ENCODE peak calls at places on chromosomes 2 and 18, in six cellular contexts. W, J, Y, H, I and O are unnamed samples. For H3K9me3, the result is how much of the 10 kb centered on the place peaks cover.

GRCh38 chr2:228630786-228631185 is 449.3 kb upstream of the SPHKAP start:
- DNase-seq in W (no peak), J (no peak), Y (no peak), H (no peak), I (peak), O (no peak)

GRCh38 chr2:174656671-174657171 is 59.1 kb upstream of the WIPF1 start:
- DNase-seq in W (no peak), J (no peak), Y (no peak), H (no peak), I (no peak), O (no peak)

GRCh38 chr18:5542393-5543035 is 1.3 kb downstream of the EPB41L3 start:
- DNase-seq in W (no peak), J (peak), Y (no peak), H (no peak), I (peak), O (peak)

GRCh38 chr18:57846258-57846657 is 43.1 kb upstream of the ATP8B1 start:
- DNase-seq in W (no peak), J (peak), Y (peak), H (no peak), I (peak), O (no peak)

GRCh38 chr2:155372969-155373368 is 674.5 kb downstream of the KCNJ3 start:
- DNase-seq in W (peak), J (no peak), Y (peak), H (no peak), I (peak), O (no peak)

GRCh38 chr2:63598971-63599370 is 10.2 kb downstream of the MDH1 start:
- DNase-seq in W (no peak), J (no peak), Y (no peak), H (no peak), I (no peak), O (no peak)

GRCh38 chr2:31089645-31090044 is 48.6 kb downstream of the GALNT14 start:
- DNase-seq in W (no peak), J (no peak), Y (no peak), H (no peak), I (peak), O (no peak)

GRCh38 chr2:182117203-182117602 is 131.6 kb downstream of the PPP1R1C start:
- DNase-seq in W (no peak), J (peak), Y (no peak), H (no peak), I (no peak), O (no peak)

GRCh38 chr2:9744256-9745004 is 98.8 kb upstream of the TAF1B start:
- DNase-seq in W (no peak), J (no peak), Y (no peak), H (no peak), I (no peak), O (no peak)

GRCh38 chr2:204479557-204479956 is 65.7 kb upstream of the PARD3B start:
- DNase-seq in W (no peak), J (peak), Y (peak), H (no peak), I (peak), O (no peak)

GRCh38 chr2:164734196-164734595 is 107.4 kb downstream of the COBLL1 start:
- DNase-seq in W (no peak), J (no peak), Y (peak), H (no peak), I (peak), O (no peak)

GRCh38 chr2:239378918-239379640 is 21.7 kb downstream of the HDAC4 start:
- DNase-seq in W (no peak), J (no peak), Y (no peak), H (no peak), I (no peak), O (no peak)

GRCh38 chr2:111068435-111069058 is 52.2 kb upstream of the BCL2L11 start:
- DNase-seq in W (no peak), J (no peak), Y (no peak), H (no peak), I (peak), O (peak)

GRCh38 chr2:797556-797955 is 120.3 kb upstream of the TMEM18 start:
- DNase-seq in W (no peak), J (no peak), Y (no peak), H (no peak), I (no peak), O (peak)

GRCh38 chr2:118310016-118310877 is 222.0 kb downstream of the INSIG2 start:
- DNase-seq in W (no peak), J (peak), Y (peak), H (peak), I (no peak), O (peak)

GRCh38 chr2:20304411-20304810 is 46.2 kb downstream of the PUM2 start:
- DNase-seq in W (no peak), J (peak), Y (peak), H (no peak), I (peak), O (no peak)

GRCh38 chr2:195364015-195364965 is 292.7 kb upstream of the SLC39A10 start:
- DNase-seq in W (no peak), J (peak), Y (peak), H (no peak), I (no peak), O (no peak)

GRCh38 chr2:105754011-105754410 is 9.3 kb downstream of the NCK2 start:
- DNase-seq in W (no peak), J (no peak), Y (no peak), H (no peak), I (no peak), O (no peak)

GRCh38 chr2:96203130-96204028 is 5.2 kb downstream of the STARD7 start:
- DNase-seq in W (no peak), J (no peak), Y (no peak), H (no peak), I (no peak), O (no peak)

GRCh38 chr2:96205888-96206287 is 2.7 kb downstream of the STARD7 start:
- DNase-seq in W (no peak), J (peak), Y (peak), H (no peak), I (peak), O (no peak)

GRCh38 chr2:96204836-96205235 is 3.8 kb downstream of the STARD7 start:
- DNase-seq in W (no peak), J (no peak), Y (no peak), H (no peak), I (no peak), O (no peak)

GRCh38 chr2:96207073-96207777 is 1.4 kb downstream of the STARD7 start:
- DNase-seq in W (no peak), J (no peak), Y (peak), H (no peak), I (peak), O (no peak)

GRCh38 chr2:96205238-96205637 is 3.4 kb downstream of the STARD7 start:
- DNase-seq in W (no peak), J (no peak), Y (no peak), H (no peak), I (no peak), O (no peak)
- H3K9ac ChIP-seq in W (no peak), J (no peak), Y (peak), H (no peak), I (no peak), O (peak)

GRCh38 chr2:54512663-54513363 is 56.7 kb downstream of the SPTBN1 start:
- DNase-seq in W (no peak), J (no peak), Y (no peak), H (no peak), I (no peak), O (no peak)

GRCh38 chr2:54508521-54508920 is 52.4 kb downstream of the SPTBN1 start:
- DNase-seq in W (no peak), J (no peak), Y (no peak), H (no peak), I (no peak), O (no peak)

GRCh38 chr2:54513364-54513715 is 57.2 kb downstream of the SPTBN1 start:
- DNase-seq in W (no peak), J (no peak), Y (no peak), H (no peak), I (no peak), O (no peak)

GRCh38 chr2:54514819-54515569 is 58.9 kb downstream of the SPTBN1 start:
- DNase-seq in W (no peak), J (no peak), Y (no peak), H (no peak), I (no peak), O (no peak)

DNA sequence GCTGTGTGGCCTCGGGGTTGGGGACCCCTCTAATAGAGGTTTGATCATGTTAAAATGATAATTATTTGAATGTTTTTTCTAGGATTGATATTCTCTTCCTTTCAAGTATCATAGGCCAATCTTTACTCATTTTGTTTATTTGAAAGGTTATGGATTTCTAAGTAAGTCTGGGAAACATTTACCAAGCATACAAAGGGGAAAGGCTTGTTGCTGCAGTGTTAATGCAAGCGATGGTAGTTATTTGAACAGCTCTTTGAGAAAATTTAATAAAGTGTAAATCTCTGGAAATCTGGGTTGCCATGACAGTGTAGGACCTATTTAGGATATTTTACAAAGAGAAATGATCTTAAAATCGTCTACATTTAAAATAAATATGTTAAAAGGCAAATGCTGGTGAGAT is 56.1 kb downstream of the SPTBN1 start:
- DNase-seq in W (no peak), J (no peak), Y (no peak), H (no peak), I (no peak), O (no peak)
- H3K9me3 ChIP-seq in W (under half), J (under half), Y (under half), H (under half), I (under half), O (under half)

DNA sequence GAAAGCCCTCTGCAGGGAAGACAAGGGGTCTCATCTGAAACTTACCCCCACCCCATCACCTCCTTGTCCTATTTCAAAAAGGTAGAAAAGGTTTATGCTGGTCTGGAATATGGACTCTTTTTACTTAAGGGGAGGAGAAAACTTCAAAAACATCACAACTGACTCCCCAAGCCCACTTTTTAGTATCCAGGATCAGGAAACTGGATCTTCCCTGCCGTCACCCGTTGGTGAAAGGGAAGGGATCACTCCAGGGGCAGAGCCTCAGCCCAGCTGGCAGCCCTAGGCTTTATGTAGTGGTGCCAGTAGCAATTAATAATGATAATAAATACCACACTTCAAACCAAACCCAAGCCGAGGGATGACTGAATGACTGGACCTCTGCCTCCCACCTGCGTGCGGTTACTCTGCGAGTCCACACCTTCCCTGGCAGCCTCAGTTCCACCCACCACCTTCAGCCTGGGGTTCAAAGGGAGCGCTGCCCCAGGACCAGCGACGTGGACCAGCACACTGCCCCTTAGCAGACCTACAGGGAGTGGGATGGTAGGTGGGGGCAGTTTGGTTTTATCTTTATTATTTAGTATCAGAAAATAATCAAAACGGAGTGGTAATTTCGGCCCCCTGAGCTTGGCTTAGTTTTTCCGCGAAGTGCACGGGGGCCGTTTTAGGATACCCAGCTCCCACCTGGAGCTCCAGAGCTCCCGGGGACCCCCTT is 4.9 kb upstream of the GATA6 start:
- DNase-seq in W (no peak), J (no peak), Y (no peak), H (no peak), I (no peak), O (no peak)
- H2BK120ac ChIP-seq in W (no peak), J (no peak), Y (no peak), H (no peak), I (no peak), O (no peak)

GRCh38 chr2:232505805-232506360 is 14.3 kb upstream of the PRSS56 start:
- DNase-seq in W (no peak), J (no peak), Y (no peak), H (no peak), I (no peak), O (no peak)
- H3K9ac ChIP-seq in W (peak), J (no peak), Y (no peak), H (no peak), I (no peak), O (no peak)

GRCh38 chr2:6845903-6846302 is 19.8 kb downstream of the CMPK2 start:
- DNase-seq in W (no peak), J (no peak), Y (no peak), H (no peak), I (peak), O (no peak)
- H3K9me3 ChIP-seq in W (half or more), J (under half), Y (half or more), H (half or more), I (under half), O (half or more)